ENCODE peak calls at places on chromosomes 3 and 15, in seven cellular contexts. One of them, this sample, is unnamed.

GRCh38 chr3:65483475-65483874 is 555.2 kb downstream of the MAGI1 start:
- DNase-seq in HEK293T: no peak
- DNase-seq in kidney tubule cell: peak; percentile 10
- DNase-seq in glutamatergic neuron: no peak
- DNase-seq in stimulated activated CD8-positive, alpha-beta memory T cell treated with anti-CD3 and anti-CD28 coated beads, Interleukin-15, amount 100 ng/mL, for 24 hours: no peak
- DNase-seq in activated T-cell treated with anti-CD3 and anti-CD28 coated beads for 1 hour: no peak
- DNase-seq in AG04449: peak; percentile 7
- DNase-seq in this sample: peak; percentile 59

GRCh38 chr3:134362221-134362620 is 12.0 kb downstream of the AMOTL2 start:
- DNase-seq in glutamatergic neuron: no peak
- DNase-seq in AG04449: no peak
- DNase-seq in activated T-cell treated with anti-CD3 and anti-CD28 coated beads for 1 hour: no peak
- DNase-seq in kidney tubule cell: no peak
- DNase-seq in HEK293T: no peak
- DNase-seq in stimulated activated CD8-positive, alpha-beta memory T cell treated with anti-CD3 and anti-CD28 coated beads, Interleukin-15, amount 100 ng/mL, for 24 hours: no peak
- DNase-seq in this sample: no peak

GRCh38 chr3:65777050-65777449 is 261.7 kb downstream of the MAGI1 start:
- DNase-seq in glutamatergic neuron: no peak
- DNase-seq in activated T-cell treated with anti-CD3 and anti-CD28 coated beads for 1 hour: no peak
- DNase-seq in AG04449: no peak
- DNase-seq in stimulated activated CD8-positive, alpha-beta memory T cell treated with anti-CD3 and anti-CD28 coated beads, Interleukin-15, amount 100 ng/mL, for 24 hours: no peak
- DNase-seq in kidney tubule cell: no peak
- DNase-seq in HEK293T: no peak
- DNase-seq in this sample: no peak

GRCh38 chr3:106765342-106765741 is 611.9 kb upstream of the CCDC54 start:
- DNase-seq in stimulated activated CD8-positive, alpha-beta memory T cell treated with anti-CD3 and anti-CD28 coated beads, Interleukin-15, amount 100 ng/mL, for 24 hours: no peak
- DNase-seq in kidney tubule cell: peak; percentile 33
- DNase-seq in activated T-cell treated with anti-CD3 and anti-CD28 coated beads for 1 hour: no peak
- DNase-seq in AG04449: peak; percentile 26
- DNase-seq in glutamatergic neuron: no peak
- DNase-seq in HEK293T: no peak
- DNase-seq in this sample: peak; percentile 81

GRCh38 chr3:132445812-132446211 is 28.5 kb downstream of the DNAJC13 start:
- DNase-seq in kidney tubule cell: peak; percentile 13
- DNase-seq in activated T-cell treated with anti-CD3 and anti-CD28 coated beads for 1 hour: no peak
- DNase-seq in HEK293T: no peak
- DNase-seq in stimulated activated CD8-positive, alpha-beta memory T cell treated with anti-CD3 and anti-CD28 coated beads, Interleukin-15, amount 100 ng/mL, for 24 hours: no peak
- DNase-seq in glutamatergic neuron: no peak
- DNase-seq in AG04449: peak; percentile 51
- DNase-seq in this sample: peak; percentile 53

GRCh38 chr3:194761384-194761783 is 75.7 kb downstream of the FAM43A start:
- DNase-seq in HEK293T: no peak
- DNase-seq in AG04449: no peak
- DNase-seq in stimulated activated CD8-positive, alpha-beta memory T cell treated with anti-CD3 and anti-CD28 coated beads, Interleukin-15, amount 100 ng/mL, for 24 hours: no peak
- DNase-seq in glutamatergic neuron: no peak
- DNase-seq in kidney tubule cell: peak; percentile 59
- DNase-seq in activated T-cell treated with anti-CD3 and anti-CD28 coated beads for 1 hour: no peak
- DNase-seq in this sample: peak; percentile 32

GRCh38 chr3:13005301-13005700 is 67.9 kb downstream of the IQSEC1 start:
- DNase-seq in activated T-cell treated with anti-CD3 and anti-CD28 coated beads for 1 hour: no peak
- DNase-seq in stimulated activated CD8-positive, alpha-beta memory T cell treated with anti-CD3 and anti-CD28 coated beads, Interleukin-15, amount 100 ng/mL, for 24 hours: no peak
- DNase-seq in kidney tubule cell: no peak
- DNase-seq in HEK293T: no peak
- DNase-seq in glutamatergic neuron: no peak
- DNase-seq in AG04449: no peak
- DNase-seq in this sample: no peak

GRCh38 chr3:143480306-143480852 is 360.8 kb downstream of the CHST2 start:
- DNase-seq in kidney tubule cell: peak; percentile 98
- DNase-seq in HEK293T: no peak
- DNase-seq in glutamatergic neuron: no peak
- DNase-seq in AG04449: no peak
- DNase-seq in activated T-cell treated with anti-CD3 and anti-CD28 coated beads for 1 hour: no peak
- DNase-seq in stimulated activated CD8-positive, alpha-beta memory T cell treated with anti-CD3 and anti-CD28 coated beads, Interleukin-15, amount 100 ng/mL, for 24 hours: no peak
- DNase-seq in this sample: no peak

GRCh38 chr3:180679178-180680096 is at the start of gene CCDC39:
- DNase-seq in AG04449: no peak
- DNase-seq in stimulated activated CD8-positive, alpha-beta memory T cell treated with anti-CD3 and anti-CD28 coated beads, Interleukin-15, amount 100 ng/mL, for 24 hours: peak; percentile 32
- DNase-seq in HEK293T: peak; percentile 74
- DNase-seq in activated T-cell treated with anti-CD3 and anti-CD28 coated beads for 1 hour: peak; percentile 49
- DNase-seq in kidney tubule cell: peak; percentile 89
- DNase-seq in glutamatergic neuron: peak; percentile 88
- DNase-seq in this sample: peak; percentile 88

GRCh38 chr3:21533047-21533446 is 218.0 kb downstream of the ZNF385D start:
- DNase-seq in activated T-cell treated with anti-CD3 and anti-CD28 coated beads for 1 hour: no peak
- DNase-seq in HEK293T: no peak
- DNase-seq in stimulated activated CD8-positive, alpha-beta memory T cell treated with anti-CD3 and anti-CD28 coated beads, Interleukin-15, amount 100 ng/mL, for 24 hours: no peak
- DNase-seq in glutamatergic neuron: no peak
- DNase-seq in kidney tubule cell: no peak
- DNase-seq in AG04449: no peak
- DNase-seq in this sample: no peak

GRCh38 chr15:100002091-100002620 is 268.9 kb upstream of the LYSMD4 start:
- DNase-seq in activated T-cell treated with anti-CD3 and anti-CD28 coated beads for 1 hour: no peak
- DNase-seq in glutamatergic neuron: no peak
- DNase-seq in kidney tubule cell: no peak
- DNase-seq in HEK293T: no peak
- DNase-seq in stimulated activated CD8-positive, alpha-beta memory T cell treated with anti-CD3 and anti-CD28 coated beads, Interleukin-15, amount 100 ng/mL, for 24 hours: no peak
- DNase-seq in AG04449: no peak
- DNase-seq in this sample: no peak

GRCh38 chr3:177744873-177745646 is 547.8 kb upstream of the TBL1XR1 start:
- DNase-seq in HEK293T: no peak
- DNase-seq in kidney tubule cell: peak; percentile 48
- DNase-seq in AG04449: no peak
- DNase-seq in stimulated activated CD8-positive, alpha-beta memory T cell treated with anti-CD3 and anti-CD28 coated beads, Interleukin-15, amount 100 ng/mL, for 24 hours: no peak
- DNase-seq in glutamatergic neuron: no peak
- DNase-seq in activated T-cell treated with anti-CD3 and anti-CD28 coated beads for 1 hour: no peak
- DNase-seq in this sample: peak; percentile 21

GRCh38 chr15:65841121-65841930 is 28.0 kb upstream of the RAB11A start:
- DNase-seq in stimulated activated CD8-positive, alpha-beta memory T cell treated with anti-CD3 and anti-CD28 coated beads, Interleukin-15, amount 100 ng/mL, for 24 hours: no peak
- DNase-seq in kidney tubule cell: peak; percentile 73
- DNase-seq in AG04449: no peak
- DNase-seq in activated T-cell treated with anti-CD3 and anti-CD28 coated beads for 1 hour: no peak
- DNase-seq in glutamatergic neuron: no peak
- DNase-seq in HEK293T: no peak
- DNase-seq in this sample: no peak

GRCh38 chr3:98855811-98856400 is 45.6 kb downstream of the DCBLD2 start:
- DNase-seq in HEK293T: no peak
- DNase-seq in activated T-cell treated with anti-CD3 and anti-CD28 coated beads for 1 hour: no peak
- DNase-seq in kidney tubule cell: peak; percentile 73
- DNase-seq in glutamatergic neuron: no peak
- DNase-seq in stimulated activated CD8-positive, alpha-beta memory T cell treated with anti-CD3 and anti-CD28 coated beads, Interleukin-15, amount 100 ng/mL, for 24 hours: no peak
- DNase-seq in AG04449: peak; percentile 82
- DNase-seq in this sample: peak; percentile 86

GRCh38 chr3:156816091-156816793 is 9.9 kb upstream of the LEKR1 start:
- DNase-seq in glutamatergic neuron: peak; percentile 58
- DNase-seq in AG04449: no peak
- DNase-seq in stimulated activated CD8-positive, alpha-beta memory T cell treated with anti-CD3 and anti-CD28 coated beads, Interleukin-15, amount 100 ng/mL, for 24 hours: peak; percentile 2
- DNase-seq in activated T-cell treated with anti-CD3 and anti-CD28 coated beads for 1 hour: no peak
- DNase-seq in kidney tubule cell: peak; percentile 60
- DNase-seq in HEK293T: peak; percentile 13
- DNase-seq in this sample: peak; percentile 46

GRCh38 chr3:40618158-40618557 is 93.4 kb downstream of the ZNF621 start:
- DNase-seq in activated T-cell treated with anti-CD3 and anti-CD28 coated beads for 1 hour: no peak
- DNase-seq in glutamatergic neuron: no peak
- DNase-seq in HEK293T: no peak
- DNase-seq in stimulated activated CD8-positive, alpha-beta memory T cell treated with anti-CD3 and anti-CD28 coated beads, Interleukin-15, amount 100 ng/mL, for 24 hours: no peak
- DNase-seq in AG04449: no peak
- DNase-seq in kidney tubule cell: no peak
- DNase-seq in this sample: no peak

GRCh38 chr15:35880896-35881295 is 334.9 kb upstream of the DPH6 start:
- DNase-seq in HEK293T: no peak
- DNase-seq in AG04449: no peak
- DNase-seq in stimulated activated CD8-positive, alpha-beta memory T cell treated with anti-CD3 and anti-CD28 coated beads, Interleukin-15, amount 100 ng/mL, for 24 hours: no peak
- DNase-seq in glutamatergic neuron: no peak
- DNase-seq in activated T-cell treated with anti-CD3 and anti-CD28 coated beads for 1 hour: no peak
- DNase-seq in kidney tubule cell: no peak
- DNase-seq in this sample: no peak

GRCh38 chr3:65963787-65964707 is 74.7 kb downstream of the MAGI1 start:
- DNase-seq in glutamatergic neuron: no peak
- DNase-seq in activated T-cell treated with anti-CD3 and anti-CD28 coated beads for 1 hour: no peak
- DNase-seq in stimulated activated CD8-positive, alpha-beta memory T cell treated with anti-CD3 and anti-CD28 coated beads, Interleukin-15, amount 100 ng/mL, for 24 hours: no peak
- DNase-seq in AG04449: peak; percentile 68
- DNase-seq in kidney tubule cell: peak; percentile 93
- DNase-seq in HEK293T: no peak
- DNase-seq in this sample: peak; percentile 74

GRCh38 chr3:39107874-39108308 is 411 bp downstream of the TTC21A start:
- DNase-seq in activated T-cell treated with anti-CD3 and anti-CD28 coated beads for 1 hour: no peak
- DNase-seq in AG04449: no peak
- DNase-seq in kidney tubule cell: no peak
- DNase-seq in glutamatergic neuron: no peak
- DNase-seq in stimulated activated CD8-positive, alpha-beta memory T cell treated with anti-CD3 and anti-CD28 coated beads, Interleukin-15, amount 100 ng/mL, for 24 hours: no peak
- DNase-seq in HEK293T: no peak
- DNase-seq in this sample: no peak

GRCh38 chr15:67178569-67179210 is 75.8 kb downstream of the AAGAB start:
- DNase-seq in glutamatergic neuron: no peak
- DNase-seq in stimulated activated CD8-positive, alpha-beta memory T cell treated with anti-CD3 and anti-CD28 coated beads, Interleukin-15, amount 100 ng/mL, for 24 hours: no peak
- DNase-seq in HEK293T: no peak
- DNase-seq in AG04449: peak; percentile 95
- DNase-seq in activated T-cell treated with anti-CD3 and anti-CD28 coated beads for 1 hour: no peak
- DNase-seq in kidney tubule cell: peak; percentile 74
- DNase-seq in this sample: peak; percentile 79

GRCh38 chr3:26281284-26281977 is 341.1 kb upstream of the LRRC3B start:
- DNase-seq in kidney tubule cell: peak; percentile 37
- DNase-seq in stimulated activated CD8-positive, alpha-beta memory T cell treated with anti-CD3 and anti-CD28 coated beads, Interleukin-15, amount 100 ng/mL, for 24 hours: no peak
- DNase-seq in AG04449: no peak
- DNase-seq in glutamatergic neuron: no peak
- DNase-seq in activated T-cell treated with anti-CD3 and anti-CD28 coated beads for 1 hour: no peak
- DNase-seq in HEK293T: no peak
- DNase-seq in this sample: no peak

GRCh38 chr3:51982352-51982837 is 940 bp upstream of the ACY1 start:
- DNase-seq in kidney tubule cell: peak; percentile 93
- DNase-seq in stimulated activated CD8-positive, alpha-beta memory T cell treated with anti-CD3 and anti-CD28 coated beads, Interleukin-15, amount 100 ng/mL, for 24 hours: no peak
- DNase-seq in glutamatergic neuron: no peak
- DNase-seq in HEK293T: peak; percentile 56
- DNase-seq in activated T-cell treated with anti-CD3 and anti-CD28 coated beads for 1 hour: no peak
- DNase-seq in AG04449: no peak
- DNase-seq in this sample: peak; percentile 75

GRCh38 chr3:13709706-13710105 is 160.8 kb downstream of the FBLN2 start:
- DNase-seq in glutamatergic neuron: no peak
- DNase-seq in HEK293T: no peak
- DNase-seq in kidney tubule cell: no peak
- DNase-seq in AG04449: no peak
- DNase-seq in activated T-cell treated with anti-CD3 and anti-CD28 coated beads for 1 hour: no peak
- DNase-seq in stimulated activated CD8-positive, alpha-beta memory T cell treated with anti-CD3 and anti-CD28 coated beads, Interleukin-15, amount 100 ng/mL, for 24 hours: no peak
- DNase-seq in this sample: no peak

GRCh38 chr3:183548262-183548769 is 7.2 kb downstream of the KLHL6 start:
- DNase-seq in glutamatergic neuron: no peak
- DNase-seq in stimulated activated CD8-positive, alpha-beta memory T cell treated with anti-CD3 and anti-CD28 coated beads, Interleukin-15, amount 100 ng/mL, for 24 hours: no peak
- DNase-seq in activated T-cell treated with anti-CD3 and anti-CD28 coated beads for 1 hour: no peak
- DNase-seq in kidney tubule cell: peak; percentile 99
- DNase-seq in HEK293T: no peak
- DNase-seq in AG04449: peak; percentile 53
- DNase-seq in this sample: peak; percentile 48

GRCh38 chr3:24351779-24352469 is 142.7 kb downstream of the THRB start:
- DNase-seq in glutamatergic neuron: no peak
- DNase-seq in AG04449: no peak
- DNase-seq in HEK293T: no peak
- DNase-seq in stimulated activated CD8-positive, alpha-beta memory T cell treated with anti-CD3 and anti-CD28 coated beads, Interleukin-15, amount 100 ng/mL, for 24 hours: no peak
- DNase-seq in kidney tubule cell: no peak
- DNase-seq in activated T-cell treated with anti-CD3 and anti-CD28 coated beads for 1 hour: no peak
- DNase-seq in this sample: no peak

This sample was measured in PC-3.